ENCODE peak calls at places on chromosomes 3 and 15, in eight cellular contexts. K, Q, S, W, N, D, B and J are unnamed samples.

GRCh38 chr3:172530101-172530561 is 6.9 kb upstream of the TNFSF10 start:
- DNase-seq in K (no peak), Q (no peak), S (no peak), W (no peak), N (no peak), D (no peak), B (no peak), J (no peak)

GRCh38 chr3:16484216-16484615 is 29.3 kb downstream of the RFTN1 start:
- DNase-seq in K (peak; percentile 52), Q (peak; percentile 99), S (peak; percentile 40), W (no peak), N (no peak), D (peak; percentile 49), B (no peak), J (no peak)

GRCh38 chr3:136518102-136518501 is 234.1 kb downstream of the STAG1 start:
- DNase-seq in K (no peak), Q (no peak), S (no peak), W (no peak), N (no peak), D (no peak), B (no peak), J (no peak)

GRCh38 chr3:122928396-122929187 is 99.0 kb downstream of the SEMA5B start:
- DNase-seq in K (no peak), Q (no peak), S (no peak), W (no peak), N (no peak), D (no peak), B (no peak), J (no peak)

GRCh38 chr3:136728918-136729317 is 23.3 kb downstream of the STAG1 start:
- DNase-seq in K (no peak), Q (peak; percentile 67), S (no peak), W (no peak), N (no peak), D (no peak), B (no peak), J (no peak)

GRCh38 chr3:42518800-42519567 is 16.5 kb downstream of the VIPR1 start:
- DNase-seq in K (no peak), Q (no peak), S (no peak), W (no peak), N (no peak), D (no peak), B (peak; percentile 50), J (no peak)

GRCh38 chr3:16844771-16845170 is 40.0 kb upstream of the PLCL2 start:
- DNase-seq in K (no peak), Q (no peak), S (no peak), W (no peak), N (no peak), D (no peak), B (no peak), J (no peak)

GRCh38 chr15:76181705-76182107 is 121.9 kb downstream of the TMEM266 start:
- DNase-seq in K (no peak), Q (no peak), S (no peak), W (no peak), N (no peak), D (no peak), B (no peak), J (no peak)

DNA sequence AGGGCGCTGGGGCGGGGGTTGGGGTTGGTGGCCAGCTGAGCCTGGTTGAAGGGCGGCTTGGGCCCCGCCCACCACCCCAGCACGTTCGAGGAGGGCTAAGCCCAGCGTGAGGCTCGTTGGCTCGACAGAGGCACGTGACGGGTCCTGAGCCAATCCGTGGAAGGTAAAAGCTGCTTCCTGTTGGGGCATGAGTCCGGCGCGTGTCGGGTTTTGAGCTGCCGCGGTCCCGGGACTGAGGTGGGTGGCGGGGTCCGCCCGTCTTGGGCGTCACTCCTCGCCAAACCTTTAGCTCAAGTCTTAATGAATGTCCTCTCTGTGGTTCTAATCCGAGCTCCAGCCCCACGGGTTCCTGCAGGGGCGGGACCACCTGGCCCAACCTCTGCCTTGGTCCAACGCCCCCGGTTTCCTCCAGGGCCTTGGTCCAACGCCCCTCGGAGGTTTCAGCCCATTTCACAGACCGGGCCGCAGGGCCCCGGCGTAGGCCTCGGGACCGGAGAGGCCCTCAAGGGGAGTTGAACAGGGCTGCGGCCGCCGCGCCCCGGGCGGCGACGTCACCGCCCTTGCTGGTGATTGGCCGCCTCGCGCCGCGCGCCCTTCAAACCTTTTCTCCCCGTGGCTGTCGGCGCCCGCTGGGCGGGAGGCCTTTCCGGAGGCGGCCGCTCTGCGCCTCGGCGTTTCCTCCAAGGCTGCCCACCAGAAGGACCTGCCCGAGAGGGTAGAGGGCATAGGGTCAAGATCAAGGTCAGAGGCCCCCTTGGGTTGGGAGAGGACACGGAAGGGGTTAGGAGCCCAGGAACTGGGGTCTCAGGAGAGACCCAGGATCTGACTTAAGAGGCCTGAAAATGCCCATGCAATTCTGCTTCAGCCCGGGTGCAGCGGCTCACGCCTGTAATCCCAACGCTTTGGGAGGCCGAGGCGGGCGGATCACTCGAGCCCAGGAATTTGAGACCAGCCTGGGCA is at the start of gene RCCD1:
- DNase-seq in K (peak; percentile 93), Q (peak; percentile 93), S (peak; percentile 95), W (peak; percentile 64), N (peak; percentile 96), D (peak; percentile 93), B (peak; percentile 97), J (peak; percentile 96)
- TF ChIP-seq POLR2A in K (peak; percentile 63), Q (peak; percentile 79), S (no peak), W (no peak), N (peak; percentile 60), D (peak; percentile 56), B (peak; percentile 93), J (peak; percentile 28)

GRCh38 chr15:85604194-85604593 is 190.5 kb downstream of the KLHL25 start:
- DNase-seq in K (no peak), Q (no peak), S (no peak), W (no peak), N (no peak), D (no peak), B (no peak), J (no peak)

GRCh38 chr15:85607842-85608241 is 186.9 kb downstream of the KLHL25 start:
- DNase-seq in K (no peak), Q (peak; percentile 93), S (no peak), W (no peak), N (no peak), D (no peak), B (no peak), J (peak; percentile 60)

GRCh38 chr15:85609492-85609891 is 185.2 kb downstream of the KLHL25 start:
- DNase-seq in K (no peak), Q (no peak), S (no peak), W (no peak), N (no peak), D (no peak), B (no peak), J (no peak)

GRCh38 chr15:85606721-85607120 is 188.0 kb downstream of the KLHL25 start:
- DNase-seq in K (no peak), Q (no peak), S (no peak), W (no peak), N (no peak), D (no peak), B (no peak), J (no peak)

DNA sequence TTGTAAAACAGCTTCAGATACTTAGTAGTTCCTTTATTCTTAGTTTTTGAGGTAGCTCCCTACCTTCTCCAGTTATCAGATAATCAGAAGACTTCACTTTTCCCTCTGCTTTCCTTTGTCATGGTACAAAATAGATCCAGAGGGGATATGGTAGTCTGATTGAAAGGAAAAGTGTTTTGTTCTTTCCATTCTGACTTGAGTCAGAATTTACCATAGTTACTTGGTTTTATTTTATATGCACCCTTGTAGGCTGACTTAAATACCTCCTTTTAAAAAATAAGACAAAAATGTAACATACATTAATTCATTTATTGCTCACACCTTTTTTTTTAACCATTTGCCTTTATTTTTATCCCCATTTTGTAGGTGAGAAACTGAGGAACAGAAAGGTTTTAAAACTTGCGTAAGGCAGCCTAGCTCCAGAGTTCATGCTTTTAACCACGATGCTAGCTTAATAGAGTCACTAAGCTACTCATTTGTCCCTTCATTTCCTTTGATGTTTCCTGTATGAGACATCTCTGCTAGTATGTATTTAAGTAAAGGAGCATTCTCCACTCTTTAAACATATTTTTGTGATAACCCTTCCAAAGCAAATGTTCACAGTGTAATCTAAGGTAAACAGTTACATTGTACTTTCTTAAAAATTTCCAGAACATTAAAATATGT is 187.5 kb downstream of the KLHL25 start:
- DNase-seq in K (no peak), Q (peak; percentile 68), S (no peak), W (no peak), N (no peak), D (no peak), B (no peak), J (no peak)
- H3K4me3 ChIP-seq in K (no peak overlapping the region), Q (no peak overlapping the region), S (no peak overlapping the region), W (no peak overlapping the region), N (no peak overlapping the region), D (no peak overlapping the region), B (no peak overlapping the region), J (no peak overlapping the region)

GRCh38 chr3:170809975-170810357 is 60.0 kb downstream of the RPL22L1 start:
- DNase-seq in K (no peak), Q (peak; percentile 64), S (no peak), W (no peak), N (no peak), D (no peak), B (no peak), J (no peak)

GRCh38 chr3:170808041-170808440 is 62.0 kb downstream of the RPL22L1 start:
- DNase-seq in K (no peak), Q (no peak), S (no peak), W (no peak), N (no peak), D (no peak), B (no peak), J (no peak)

GRCh38 chr3:170806676-170807075 is 63.3 kb downstream of the RPL22L1 start:
- DNase-seq in K (no peak), Q (no peak), S (no peak), W (no peak), N (no peak), D (no peak), B (no peak), J (no peak)

GRCh38 chr3:170811515-170811914 is 58.5 kb downstream of the RPL22L1 start:
- DNase-seq in K (no peak), Q (peak; percentile 60), S (no peak), W (no peak), N (no peak), D (no peak), B (peak; percentile 33), J (peak; percentile 26)

GRCh38 chr3:170809021-170809974 is 60.7 kb downstream of the RPL22L1 start:
- DNase-seq in K (no peak), Q (peak; percentile 83), S (no peak), W (no peak), N (no peak), D (no peak), B (peak; percentile 62), J (no peak)
- TF ChIP-seq CTCF in K (peak; percentile 28), Q (peak; percentile 78), S (no peak), W (no peak), N (no peak), D (no peak), B (peak; percentile 87), J (no peak)

GRCh38 chr15:45231864-45232562 is 20.0 kb upstream of the SLC28A2 start:
- DNase-seq in K (no peak), Q (no peak), S (no peak), W (no peak), N (no peak), D (no peak), B (no peak), J (no peak)

GRCh38 chr15:45231061-45231576 is 20.9 kb upstream of the SLC28A2 start:
- DNase-seq in K (no peak), Q (no peak), S (no peak), W (no peak), N (peak; percentile 62), D (no peak), B (no peak), J (no peak)

GRCh38 chr15:45230246-45230965 is 21.6 kb upstream of the SLC28A2 start:
- DNase-seq in K (no peak), Q (no peak), S (no peak), W (no peak), N (no peak), D (no peak), B (no peak), J (no peak)

GRCh38 chr15:45228931-45229330 is 23.1 kb upstream of the SLC28A2 start:
- DNase-seq in K (no peak), Q (no peak), S (peak; percentile 59), W (no peak), N (peak; percentile 74), D (no peak), B (no peak), J (peak; percentile 21)

DNA sequence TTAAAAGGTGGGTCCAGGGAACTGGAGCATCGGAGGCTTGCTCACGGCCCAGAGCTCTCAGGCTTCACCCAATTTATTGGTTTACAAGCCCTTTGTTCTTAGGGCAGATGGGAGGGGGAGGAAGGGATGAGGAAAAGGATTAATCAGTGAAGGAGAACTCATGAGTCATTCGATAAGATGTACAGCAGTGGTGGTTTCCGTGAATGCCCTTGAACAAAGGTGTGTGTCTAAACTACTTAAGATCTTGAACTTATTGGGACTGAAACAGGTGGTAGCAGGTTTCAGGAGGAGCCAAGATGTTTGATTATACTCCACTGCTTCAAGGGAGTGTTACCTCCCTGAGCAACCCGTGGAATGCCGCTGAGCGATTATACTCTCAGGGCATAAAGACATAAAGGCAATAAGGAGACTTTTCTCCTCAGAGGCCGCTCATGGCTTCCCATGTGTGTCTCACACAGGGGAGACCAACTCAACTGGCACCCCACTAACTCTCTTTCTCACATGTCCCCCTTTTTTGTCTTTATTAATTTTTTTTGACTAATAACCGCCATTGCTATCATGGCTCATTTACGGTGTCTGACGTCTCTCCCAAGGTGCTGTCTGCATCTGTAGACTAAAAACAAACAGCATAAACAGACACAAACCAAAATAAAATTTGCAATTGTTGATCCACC is 17.3 kb upstream of the SLC28A2 start:
- DNase-seq in K (no peak), Q (no peak), S (no peak), W (no peak), N (no peak), D (no peak), B (no peak), J (no peak)
- TF ChIP-seq POLR2A in K (no peak), Q (no peak), S (no peak), W (no peak), N (peak; percentile 18), D (no peak), B (no peak), J (no peak)